ENCODE peak calls at places on chromosomes 16 and 17, in four cellular contexts. Q is bronchial epithelial cell, R is PC-3, C is ovary. Y is an unnamed sample.
A peak's percentile ranks its signal among the peaks of the same experiment; 100 is the strongest.

GRCh38 chr17:83086907-83087787 is 7.7 kb downstream of the METRNL start:
- DNase-seq in C (no peak), Q (no peak), R (no peak), Y (no peak)

GRCh38 chr17:76537288-76537577 is 276 bp downstream of the CYGB start:
- DNase-seq in R (no peak), C (peak; percentile 42), Q (no peak), Y (peak; percentile 78)

GRCh38 chr16:17519041-17519440 is 48.3 kb upstream of the XYLT1 start:
- DNase-seq in R (no peak), Q (no peak), C (no peak), Y (no peak)

GRCh38 chr16:54180421-54181359 is 105.9 kb downstream of the IRX3 start:
- DNase-seq in Q (no peak), C (no peak), R (no peak), Y (no peak)

GRCh38 chr16:70252355-70252988 is 732 bp upstream of the EXOSC6 start:
- DNase-seq in C (no peak), R (no peak), Q (no peak), Y (no peak)

GRCh38 chr17:39001703-39002637 is 34.8 kb upstream of the FBXO47 start:
- DNase-seq in Q (peak; percentile 83), R (peak; percentile 9), C (no peak), Y (peak; percentile 87)

GRCh38 chr17:9021985-9022552 is 759 bp downstream of the NTN1 start:
- DNase-seq in Q (no peak), C (no peak), R (no peak), Y (no peak)

GRCh38 chr17:79084291-79085153 is 9.9 kb downstream of the ENGASE start:
- DNase-seq in R (no peak), Q (no peak), C (no peak), Y (no peak)

GRCh38 chr17:42514867-42515266 is 21.2 kb upstream of the NAGLU start:
- DNase-seq in C (no peak), Q (no peak), R (no peak), Y (no peak)

GRCh38 chr17:1203111-1203966 is 23.6 kb upstream of the ABR start:
- DNase-seq in R (peak; percentile 56), C (peak; percentile 52), Q (peak; percentile 50), Y (no peak)

GRCh38 chr17:69643686-69644085 is 229.2 kb downstream of the MAP2K6 start:
- DNase-seq in R (no peak), Q (no peak), C (no peak), Y (no peak)

GRCh38 chr16:6926762-6927161 is 405.9 kb upstream of the RBFOX1 start:
- DNase-seq in Q (no peak), R (no peak), C (no peak), Y (no peak)

GRCh38 chr17:80879723-80880649 is 111.7 kb upstream of the CHMP6 start:
- DNase-seq in C (no peak), Q (no peak), R (no peak), Y (no peak)

GRCh38 chr16:66198641-66199040 is 167.8 kb upstream of the CDH5 start:
- DNase-seq in Q (no peak), R (no peak), C (no peak), Y (no peak)

GRCh38 chr16:87855852-87856715 is 13.2 kb downstream of the SLC7A5 start:
- DNase-seq in R (peak; percentile 80), C (no peak), Q (no peak), Y (no peak)

GRCh38 chr16:3646348-3646920 is 8.1 kb upstream of the DNASE1 start:
- DNase-seq in C (no peak), R (peak; percentile 84), Q (peak; percentile 57), Y (peak; percentile 55)

GRCh38 chr16:20388854-20389253 is 15.7 kb downstream of the PDILT start:
- DNase-seq in C (no peak), R (no peak), Q (no peak), Y (no peak)

GRCh38 chr16:48117217-48118105 is 38.3 kb downstream of the ABCC12 start:
- DNase-seq in C (no peak), R (peak; percentile 56), Q (peak; percentile 4), Y (no peak)

DNA sequence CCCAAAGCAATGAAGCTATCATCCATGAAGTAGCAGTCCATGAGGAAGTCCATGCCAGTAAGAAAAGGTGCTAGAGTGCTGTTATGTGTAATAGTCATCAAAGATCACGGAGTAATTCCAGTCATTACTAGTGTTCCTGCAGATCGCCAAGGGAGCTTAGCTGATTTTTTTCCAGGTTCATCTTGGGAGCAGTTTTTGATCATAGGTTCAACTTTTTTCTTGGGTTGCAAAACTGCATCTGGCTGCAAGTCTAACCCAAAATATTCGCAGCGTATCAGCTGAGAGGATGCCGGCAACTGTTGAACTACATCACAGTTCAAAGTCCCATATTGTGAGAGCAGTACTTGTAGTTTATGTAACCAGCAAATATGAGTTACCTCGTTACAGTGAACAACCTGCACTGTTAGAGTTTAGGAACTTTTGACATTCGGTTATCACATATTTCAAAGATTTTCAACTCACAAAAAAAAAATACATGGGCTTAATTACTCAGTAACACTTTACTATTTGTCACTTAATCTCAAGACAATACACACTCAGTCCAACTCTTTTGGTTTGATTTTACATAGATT is 18.4 kb upstream of the RSL1D1 start:
- DNase-seq in R (no peak), Q (no peak), C (no peak), Y (no peak)
- H3K4me3 ChIP-seq in R (no peak overlapping the region), Q (no peak overlapping the region), C (no peak overlapping the region), Y (no peak overlapping the region)

DNA sequence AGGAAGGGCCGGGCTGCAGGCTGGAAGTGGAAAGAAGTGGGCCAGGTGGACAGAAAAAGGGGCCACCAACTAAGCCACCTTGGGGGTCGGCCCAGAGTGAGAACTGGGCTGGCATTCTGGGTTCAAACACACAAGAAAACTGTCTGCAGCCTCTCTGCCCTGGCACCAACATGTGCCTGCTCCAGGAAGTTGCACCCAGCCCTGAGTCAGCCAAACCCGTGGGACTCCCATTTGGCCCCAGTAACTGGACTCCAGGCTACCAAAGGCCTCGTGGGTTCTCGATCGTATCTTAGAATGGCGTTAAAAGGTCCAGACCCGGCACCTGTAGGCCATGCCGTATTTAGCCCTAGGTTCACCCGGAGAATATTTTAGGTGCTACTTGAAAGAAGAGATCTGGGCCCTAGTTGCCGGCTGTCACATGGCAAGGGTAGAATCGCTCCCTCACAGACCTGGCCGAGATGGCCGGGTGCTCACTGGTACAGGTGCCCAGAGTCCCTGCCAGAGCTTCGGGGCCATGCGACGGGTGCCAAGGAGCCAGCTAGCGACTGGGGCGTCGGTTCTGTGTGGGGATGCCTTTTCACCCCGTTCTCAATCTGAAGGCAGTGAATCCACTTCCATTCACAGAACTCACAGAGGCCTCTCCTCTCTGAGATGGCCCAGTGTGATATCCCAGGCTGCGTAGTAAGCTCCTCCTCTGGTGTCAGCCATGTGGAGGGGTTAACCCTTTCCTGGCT is 236.7 kb downstream of the MRTFB start:
- DNase-seq in Q (peak; percentile 28), R (no peak), C (no peak), Y (no peak)
- H3K4me3 ChIP-seq in Q (no peak overlapping the region), R (no peak overlapping the region), C (no peak overlapping the region), Y (peak overlapping the region; percentile 51)

GRCh38 chr16:23045025-23045424 is 104.2 kb downstream of the USP31 start:
- DNase-seq in C (no peak), Q (no peak), R (no peak), Y (no peak)
- H3K4me3 ChIP-seq in C (no peak overlapping the region), Q (no peak overlapping the region), R (no peak overlapping the region), Y (no peak overlapping the region)

GRCh38 chr16:386641-387156 is 4.9 kb upstream of the PGAP6 start:
- DNase-seq in Q (no peak), R (no peak), C (no peak), Y (no peak)

GRCh38 chr16:380837-381787 is 666 bp downstream of the PGAP6 start:
- DNase-seq in R (no peak), C (no peak), Q (no peak), Y (no peak)

GRCh38 chr16:379961-380836 is 1.6 kb downstream of the PGAP6 start:
- DNase-seq in C (no peak), R (no peak), Q (no peak), Y (no peak)

GRCh38 chr16:381788-382717 is at the start of gene PGAP6:
- DNase-seq in Q (no peak), R (peak; percentile 50), C (peak; percentile 56), Y (no peak)

GRCh38 chr16:383326-384020 is 1.7 kb upstream of the PGAP6 start:
- DNase-seq in C (no peak), R (peak; percentile 85), Q (peak; percentile 74), Y (no peak)
- H3K4me3 ChIP-seq in C (no peak overlapping the region), R (peak overlapping the region; percentile 86), Q (peak overlapping the region; percentile 18), Y (peak overlapping the region; percentile 84)

GRCh38 chr16:46743232-46743719 is 4.9 kb downstream of the MYLK3 start:
- DNase-seq in Q (peak; percentile 3), R (no peak), C (no peak), Y (peak; percentile 60)
- H3K4me3 ChIP-seq in Q (no peak overlapping the region), R (no peak overlapping the region), C (no peak overlapping the region), Y (peak overlapping the region; percentile 14)

DNA sequence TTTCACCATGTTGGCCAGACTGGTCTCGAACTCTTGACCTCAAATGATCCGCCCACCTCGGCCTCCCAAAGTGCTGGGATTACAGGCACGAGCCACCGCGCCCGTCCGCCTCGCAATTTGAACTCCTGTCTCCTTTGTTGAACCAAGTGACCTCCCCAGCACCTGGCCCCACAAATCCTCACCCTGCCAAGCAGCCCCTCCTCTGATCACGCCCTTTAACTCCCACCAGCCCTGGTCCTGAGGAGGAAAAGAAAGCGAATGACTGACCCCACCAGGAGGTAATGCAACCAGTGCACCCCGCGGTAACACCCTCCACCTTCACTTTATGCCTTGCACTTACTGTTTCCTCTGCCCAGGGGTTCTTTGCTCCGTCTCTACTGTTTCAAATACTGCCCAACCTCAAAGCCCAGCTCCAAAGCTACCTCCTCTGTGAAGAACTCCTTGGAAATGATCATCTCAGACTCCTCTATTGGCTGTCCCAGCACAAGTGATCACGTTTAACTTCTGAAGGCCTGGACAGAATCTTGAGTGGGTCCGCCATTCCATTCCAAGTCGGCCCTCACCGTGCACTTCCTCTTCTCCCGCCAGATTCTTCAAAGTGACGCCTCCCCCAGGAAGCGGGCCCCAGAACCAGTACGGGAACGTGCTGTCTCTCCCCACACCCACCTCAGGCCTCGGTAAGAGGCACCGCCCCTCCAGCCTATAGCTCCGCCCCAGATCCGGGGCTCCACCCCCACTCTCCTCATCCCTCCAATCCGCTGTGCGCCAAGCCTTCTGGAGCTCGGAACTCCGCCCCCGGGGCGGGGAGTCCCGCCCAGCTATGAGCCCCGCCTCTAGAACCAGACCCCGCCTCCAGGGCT is 4.4 kb downstream of the CD19 start:
- DNase-seq in C (peak; percentile 76), Q (peak; percentile 61), R (peak; percentile 29), Y (peak; percentile 78)
- H3K4me3 ChIP-seq in C (no peak overlapping the region), Q (peak overlapping the region; percentile 19), R (no peak overlapping the region), Y (peak overlapping the region; percentile 42)

DNA sequence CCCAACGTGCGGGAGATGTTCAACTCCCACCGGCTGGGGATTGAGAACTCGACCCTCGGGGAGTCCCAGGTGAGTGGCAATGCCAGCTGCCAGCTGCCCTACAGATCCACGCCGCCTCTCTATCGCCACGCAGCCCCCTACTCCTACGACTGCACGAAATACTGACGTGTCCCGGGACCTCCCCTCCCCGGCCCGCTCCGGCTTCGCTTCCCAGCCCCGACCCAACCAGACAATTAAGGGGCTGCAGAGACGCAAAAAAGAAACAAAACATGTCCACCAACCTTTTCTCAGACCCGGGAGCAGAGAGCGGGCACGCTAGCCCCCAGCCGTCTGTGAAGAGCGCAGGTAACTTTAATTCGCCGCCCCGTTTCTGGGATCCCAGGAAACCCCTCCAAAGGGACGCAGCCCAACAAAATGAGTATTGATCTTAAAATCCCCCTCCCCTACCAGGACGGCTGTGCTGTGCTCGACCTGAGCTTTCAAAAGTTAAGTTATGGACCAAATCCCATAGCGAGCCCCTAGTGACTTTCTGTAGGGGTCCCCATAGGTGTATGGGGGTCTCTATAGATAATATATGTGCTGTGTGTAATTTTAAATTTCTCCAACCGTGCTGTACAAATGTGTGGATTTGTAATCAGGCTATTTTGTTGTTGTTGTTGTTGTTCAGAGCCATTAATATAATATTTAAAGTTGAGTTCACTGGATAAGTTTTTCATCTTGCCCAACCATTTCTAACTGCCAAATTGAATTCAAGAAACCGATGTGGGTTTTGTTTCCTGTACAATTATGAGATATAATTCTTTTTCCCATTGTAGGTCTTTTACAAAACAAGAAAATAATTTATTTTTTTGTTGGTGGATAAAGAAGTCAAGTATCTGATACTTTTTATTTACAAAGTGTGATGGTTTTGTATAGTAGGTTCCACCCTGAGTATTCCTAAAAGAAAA is 2.3 kb downstream of the FOXC2 start:
- DNase-seq in C (no peak), Q (no peak), R (no peak), Y (no peak)
- H3K4me3 ChIP-seq in C (no peak overlapping the region), Q (peak overlapping the region; percentile 33), R (no peak overlapping the region), Y (peak overlapping the region; percentile 90)